ENCODE peak calls at places on chromosomes 7 and 10, in eight cellular contexts. C is EL; V is fibroblast of the aortic adventitia; W is endothelial cell; L is stimulated activated CD8-positive, alpha-beta memory T cell treated with anti-CD3 and anti-CD28 coated beads, Interleukin-4, amount 100 ng/mL, for 4 hours; J is adrenal gland; I is NCI-H1694; Q is amniotic stem cell. F is an unnamed sample.

GRCh38 chr7:45663167-45663921 is 89.2 kb downstream of the ADCY1 start:
- DNase-seq in C (peak), V (peak), W (peak), L (no peak), J (peak), I (no peak), Q (no peak), F (peak)

GRCh38 chr7:111763221-111763791 is 201.0 kb upstream of the IMMP2L start:
- DNase-seq in C (peak), V (peak), W (peak), L (no peak), J (no peak), I (peak), Q (peak), F (peak)

GRCh38 chr7:131327049-131327625 is 539 bp upstream of the MKLN1 start:
- DNase-seq in C (peak), V (peak), W (peak), L (no peak), J (peak), I (peak), Q (peak), F (peak)

GRCh38 chr7:93249749-93250148 is 17.6 kb downstream of the VPS50 start:
- DNase-seq in C (peak), V (peak), W (peak), L (no peak), J (peak), I (no peak), Q (no peak), F (peak)

GRCh38 chr7:128869944-128870285 is 7.3 kb downstream of the ATP6V1F start:
- DNase-seq in C (no peak), V (no peak), W (no peak), L (no peak), J (no peak), I (no peak), Q (no peak), F (no peak)

GRCh38 chr7:149462101-149462520 is 1.2 kb upstream of the ZNF777 start:
- DNase-seq in C (no peak), V (no peak), W (no peak), L (no peak), J (no peak), I (no peak), Q (no peak), F (no peak)

GRCh38 chr10:94180576-94180975 is 182.2 kb downstream of the NOC3L start:
- DNase-seq in C (no peak), V (no peak), W (no peak), L (no peak), J (no peak), I (no peak), Q (no peak), F (no peak)

GRCh38 chr10:12405342-12406320 is 56.3 kb downstream of the CAMK1D start:
- DNase-seq in C (no peak), V (no peak), W (no peak), L (no peak), J (peak), I (no peak), Q (no peak), F (no peak)

GRCh38 chr10:104297697-104298660 is 29.0 kb downstream of the GSTO2 start:
- DNase-seq in C (peak), V (no peak), W (peak), L (no peak), J (no peak), I (no peak), Q (no peak), F (peak)

GRCh38 chr10:35910234-35910633 is 268.1 kb upstream of the FZD8 start:
- DNase-seq in C (peak), V (peak), W (no peak), L (no peak), J (no peak), I (no peak), Q (no peak), F (peak)

GRCh38 chr7:44194069-44194468 is 4.8 kb upstream of the GCK start:
- DNase-seq in C (peak), V (peak), W (no peak), L (peak), J (no peak), I (no peak), Q (no peak), F (peak)

GRCh38 chr7:2190531-2190930 is 42.2 kb downstream of the MAD1L1 start:
- DNase-seq in C (no peak), V (no peak), W (no peak), L (no peak), J (no peak), I (no peak), Q (no peak), F (no peak)

GRCh38 chr7:107318523-107319160 is 149.8 kb downstream of the HBP1 start:
- DNase-seq in C (peak), V (peak), W (no peak), L (no peak), J (no peak), I (no peak), Q (no peak), F (peak)

GRCh38 chr7:29412912-29413311 is 150.7 kb upstream of the PRR15 start:
- DNase-seq in C (no peak), V (no peak), W (no peak), L (no peak), J (no peak), I (no peak), Q (no peak), F (peak)

GRCh38 chr7:70647801-70648491 is 484.0 kb upstream of the GALNT17 start:
- DNase-seq in C (peak), V (no peak), W (no peak), L (peak), J (no peak), I (no peak), Q (no peak), F (no peak)

GRCh38 chr10:25907247-25907646 is 26.8 kb upstream of the MYO3A start:
- DNase-seq in C (no peak), V (no peak), W (no peak), L (no peak), J (no peak), I (no peak), Q (no peak), F (no peak)

GRCh38 chr7:7176421-7177043 is 5.8 kb upstream of the C1GALT1 start:
- DNase-seq in C (peak), V (peak), W (no peak), L (no peak), J (peak), I (no peak), Q (peak), F (peak)

GRCh38 chr7:112550468-112551060 is 69.8 kb downstream of the LSMEM1 start:
- DNase-seq in C (peak), V (peak), W (peak), L (no peak), J (no peak), I (peak), Q (peak), F (peak)

GRCh38 chr7:150923802-150924201 is 54.3 kb downstream of the KCNH2 start:
- DNase-seq in C (no peak), V (no peak), W (no peak), L (no peak), J (no peak), I (no peak), Q (no peak), F (no peak)

GRCh38 chr10:12568391-12568790 is 219.0 kb downstream of the CAMK1D start:
- DNase-seq in C (no peak), V (no peak), W (no peak), L (no peak), J (no peak), I (no peak), Q (no peak), F (no peak)

GRCh38 chr10:42637648-42638052 is 720 bp downstream of the ZNF33B start:
- DNase-seq in C (no peak), V (no peak), W (no peak), L (no peak), J (no peak), I (no peak), Q (no peak), F (no peak)

GRCh38 chr10:97651773-97652172 is 11.3 kb downstream of the PI4K2A start:
- DNase-seq in C (peak), V (no peak), W (no peak), L (no peak), J (no peak), I (no peak), Q (no peak), F (no peak)

GRCh38 chr7:100374601-100375000 is 1.3 kb downstream of the PILRA start:
- DNase-seq in C (no peak), V (no peak), W (no peak), L (no peak), J (no peak), I (no peak), Q (no peak), F (no peak)

GRCh38 chr10:29163746-29164145 is 125.1 kb upstream of the LYZL1 start:
- DNase-seq in C (peak), V (peak), W (no peak), L (no peak), J (no peak), I (no peak), Q (peak), F (peak)

GRCh38 chr10:20698837-20699236 is 198.3 kb downstream of the NEBL start:
- DNase-seq in C (no peak), V (no peak), W (no peak), L (no peak), J (no peak), I (no peak), Q (no peak), F (no peak)

GRCh38 chr10:42691361-42692120 is 53.2 kb upstream of the ZNF33B start:
- DNase-seq in C (no peak), V (no peak), W (no peak), L (no peak), J (no peak), I (peak), Q (no peak), F (no peak)

GRCh38 chr10:58444876-58445275 is 59.7 kb downstream of the TFAM start:
- DNase-seq in C (no peak), V (no peak), W (no peak), L (no peak), J (no peak), I (no peak), Q (no peak), F (peak)

GRCh38 chr7:123675092-123675473 is 19.4 kb downstream of the LMOD2 start:
- DNase-seq in C (peak), V (peak), W (no peak), L (no peak), J (no peak), I (no peak), Q (no peak), F (peak)

GRCh38 chr10:132984008-132984295 is 41.6 kb upstream of the CFAP46 start:
- DNase-seq in C (no peak), V (no peak), W (no peak), L (no peak), J (no peak), I (no peak), Q (no peak), F (no peak)

GRCh38 chr10:1559731-1560130 is 177.6 kb downstream of the ADARB2 start:
- DNase-seq in C (no peak), V (no peak), W (no peak), L (no peak), J (no peak), I (no peak), Q (no peak), F (no peak)

GRCh38 chr7:25854059-25854458 is 297.9 kb upstream of the NFE2L3 start:
- DNase-seq in C (no peak), V (no peak), W (no peak), L (no peak), J (no peak), I (no peak), Q (no peak), F (no peak)

GRCh38 chr10:133453516-133454203 is at the start of gene SCART1:
- DNase-seq in C (no peak), V (no peak), W (no peak), L (no peak), J (no peak), I (no peak), Q (no peak), F (no peak)

GRCh38 chr7:157841757-157842390 is 505.1 kb downstream of the DNAJB6 start:
- DNase-seq in C (no peak), V (no peak), W (no peak), L (no peak), J (no peak), I (no peak), Q (no peak), F (no peak)

GRCh38 chr10:4677296-4678021 is 148.5 kb upstream of the AKR1E2 start:
- DNase-seq in C (no peak), V (peak), W (no peak), L (no peak), J (no peak), I (no peak), Q (no peak), F (peak)

GRCh38 chr7:44163591-44163990 is 22.5 kb upstream of the MYL7 start:
- DNase-seq in C (peak), V (peak), W (no peak), L (no peak), J (no peak), I (no peak), Q (peak), F (peak)

GRCh38 chr7:22441157-22441556 is 58.8 kb downstream of the STEAP1B start:
- DNase-seq in C (no peak), V (no peak), W (no peak), L (no peak), J (no peak), I (no peak), Q (no peak), F (no peak)

F was measured in cardiac fibroblast.